ENCODE peak calls at places on chromosomes 13 and 19, in five cellular contexts. One of them, this sample, is unnamed.

GRCh38 chr19:16376649-16377048 is 52.0 kb downstream of the KLF2 start:
- DNase-seq in foreskin fibroblast: no peak
- DNase-seq in NCI-H774: no peak
- DNase-seq in NAMALWA: peak
- DNase-seq in HCT116: no peak
- DNase-seq in this sample: no peak

GRCh38 chr19:6849876-6850275 is 37.5 kb upstream of the ADGRE1 start:
- DNase-seq in foreskin fibroblast: no peak
- DNase-seq in NCI-H774: no peak
- DNase-seq in NAMALWA: no peak
- DNase-seq in HCT116: no peak
- DNase-seq in this sample: no peak

GRCh38 chr19:3367572-3368440 is 1.4 kb downstream of the NFIC start:
- DNase-seq in foreskin fibroblast: peak
- DNase-seq in NCI-H774: no peak
- DNase-seq in NAMALWA: no peak
- DNase-seq in HCT116: no peak
- DNase-seq in this sample: no peak

GRCh38 chr13:72290962-72291681 is 424.1 kb upstream of the DACH1 start:
- DNase-seq in foreskin fibroblast: peak
- DNase-seq in NCI-H774: no peak
- DNase-seq in NAMALWA: no peak
- DNase-seq in HCT116: peak
- DNase-seq in this sample: no peak

GRCh38 chr19:14093117-14093784 is 2.7 kb upstream of the SAMD1 start:
- DNase-seq in foreskin fibroblast: no peak
- DNase-seq in NCI-H774: no peak
- DNase-seq in NAMALWA: no peak
- DNase-seq in HCT116: no peak
- DNase-seq in this sample: no peak

GRCh38 chr13:67119481-67119883 is 110.7 kb downstream of the PCDH9 start:
- DNase-seq in foreskin fibroblast: peak
- DNase-seq in NCI-H774: no peak
- DNase-seq in NAMALWA: no peak
- DNase-seq in HCT116: peak
- DNase-seq in this sample: peak

GRCh38 chr19:15288146-15288963 is 44.0 kb downstream of the BRD4 start:
- DNase-seq in foreskin fibroblast: peak
- DNase-seq in NCI-H774: no peak
- DNase-seq in NAMALWA: peak
- DNase-seq in HCT116: no peak
- DNase-seq in this sample: no peak

GRCh38 chr19:51407631-51408131 is 9.8 kb downstream of the SIGLEC10 start:
- DNase-seq in foreskin fibroblast: peak
- DNase-seq in NCI-H774: no peak
- DNase-seq in NAMALWA: peak
- DNase-seq in HCT116: peak
- DNase-seq in this sample: no peak

GRCh38 chr13:27147530-27148170 is 24.0 kb downstream of the USP12 start:
- DNase-seq in foreskin fibroblast: no peak
- DNase-seq in NCI-H774: no peak
- DNase-seq in NAMALWA: peak
- DNase-seq in HCT116: no peak
- DNase-seq in this sample: no peak

GRCh38 chr13:100541882-100542545 is 46.6 kb downstream of the GGACT start:
- DNase-seq in foreskin fibroblast: no peak
- DNase-seq in NCI-H774: no peak
- DNase-seq in NAMALWA: no peak
- DNase-seq in HCT116: no peak
- DNase-seq in this sample: no peak

GRCh38 chr13:85690368-85690767 is 108.9 kb downstream of the SLITRK6 start:
- DNase-seq in foreskin fibroblast: no peak
- DNase-seq in NCI-H774: no peak
- DNase-seq in NAMALWA: no peak
- DNase-seq in HCT116: no peak
- DNase-seq in this sample: no peak

GRCh38 chr19:36916991-36917390 is 859 bp downstream of the ZNF568 start:
- DNase-seq in foreskin fibroblast: peak
- DNase-seq in NCI-H774: no peak
- DNase-seq in NAMALWA: no peak
- DNase-seq in HCT116: no peak
- DNase-seq in this sample: peak

GRCh38 chr19:50602935-50603334 is 34.7 kb upstream of the LRRC4B start:
- DNase-seq in foreskin fibroblast: no peak
- DNase-seq in NCI-H774: no peak
- DNase-seq in NAMALWA: no peak
- DNase-seq in HCT116: no peak
- DNase-seq in this sample: no peak

GRCh38 chr13:34308725-34309124 is 490.8 kb downstream of the RFC3 start:
- DNase-seq in foreskin fibroblast: peak
- DNase-seq in NCI-H774: no peak
- DNase-seq in NAMALWA: no peak
- DNase-seq in HCT116: no peak
- DNase-seq in this sample: no peak

GRCh38 chr19:5567360-5567970 is at the start of gene TINCR:
- DNase-seq in foreskin fibroblast: peak
- DNase-seq in NCI-H774: no peak
- DNase-seq in NAMALWA: no peak
- DNase-seq in HCT116: no peak
- DNase-seq in this sample: no peak

GRCh38 chr19:9565900-9566705 is 18.2 kb downstream of the ZNF121 start:
- DNase-seq in foreskin fibroblast: no peak
- DNase-seq in NCI-H774: no peak
- DNase-seq in NAMALWA: peak
- DNase-seq in HCT116: no peak
- DNase-seq in this sample: no peak

GRCh38 chr19:39830847-39831246 is 3.1 kb downstream of the DYRK1B start:
- DNase-seq in foreskin fibroblast: no peak
- DNase-seq in NCI-H774: no peak
- DNase-seq in NAMALWA: no peak
- DNase-seq in HCT116: no peak
- DNase-seq in this sample: no peak

GRCh38 chr13:42970824-42971669 is 21.0 kb downstream of the EPSTI1 start:
- DNase-seq in foreskin fibroblast: peak
- DNase-seq in NCI-H774: no peak
- DNase-seq in NAMALWA: peak
- DNase-seq in HCT116: peak
- DNase-seq in this sample: no peak

GRCh38 chr19:9850235-9850959 is 15.3 kb downstream of the PIN1 start:
- DNase-seq in foreskin fibroblast: no peak
- DNase-seq in NCI-H774: no peak
- DNase-seq in NAMALWA: no peak
- DNase-seq in HCT116: no peak
- DNase-seq in this sample: no peak

GRCh38 chr13:71864094-71864980 is 2.7 kb downstream of the DACH1 start:
- DNase-seq in foreskin fibroblast: no peak
- DNase-seq in NCI-H774: peak
- DNase-seq in NAMALWA: no peak
- DNase-seq in HCT116: no peak
- DNase-seq in this sample: no peak

GRCh38 chr13:77492982-77493381 is 42.5 kb upstream of the SCEL start:
- DNase-seq in foreskin fibroblast: peak
- DNase-seq in NCI-H774: peak
- DNase-seq in NAMALWA: peak
- DNase-seq in HCT116: peak
- DNase-seq in this sample: no peak

GRCh38 chr13:44967656-44968451 is 21.4 kb downstream of the NUFIP1 start:
- DNase-seq in foreskin fibroblast: peak
- DNase-seq in NCI-H774: no peak
- DNase-seq in NAMALWA: no peak
- DNase-seq in HCT116: no peak
- DNase-seq in this sample: no peak

GRCh38 chr19:46753420-46754155 is 7.3 kb upstream of the STRN4 start:
- DNase-seq in foreskin fibroblast: peak
- DNase-seq in NCI-H774: peak
- DNase-seq in NAMALWA: peak
- DNase-seq in HCT116: no peak
- DNase-seq in this sample: no peak

GRCh38 chr19:53586277-53586691 is 45.5 kb upstream of the DPRX start:
- DNase-seq in foreskin fibroblast: no peak
- DNase-seq in NCI-H774: no peak
- DNase-seq in NAMALWA: no peak
- DNase-seq in HCT116: no peak
- DNase-seq in this sample: no peak

GRCh38 chr13:111270765-111271164 is 49.7 kb upstream of the TEX29 start:
- DNase-seq in foreskin fibroblast: peak
- DNase-seq in NCI-H774: no peak
- DNase-seq in NAMALWA: no peak
- DNase-seq in HCT116: no peak
- DNase-seq in this sample: no peak

GRCh38 chr13:79404985-79405384 is 1.1 kb downstream of the RBM26 start:
- DNase-seq in foreskin fibroblast: no peak
- DNase-seq in NCI-H774: no peak
- DNase-seq in NAMALWA: peak
- DNase-seq in HCT116: no peak
- DNase-seq in this sample: no peak

GRCh38 chr13:43687038-43687437 is 99.7 kb downstream of the ENOX1 start:
- DNase-seq in foreskin fibroblast: no peak
- DNase-seq in NCI-H774: no peak
- DNase-seq in NAMALWA: no peak
- DNase-seq in HCT116: no peak
- DNase-seq in this sample: no peak

GRCh38 chr13:96804186-96804585 is 190.1 kb downstream of the OXGR1 start:
- DNase-seq in foreskin fibroblast: no peak
- DNase-seq in NCI-H774: no peak
- DNase-seq in NAMALWA: no peak
- DNase-seq in HCT116: no peak
- DNase-seq in this sample: no peak

GRCh38 chr19:16098821-16099220 is 12.9 kb upstream of the RAB8A start:
- DNase-seq in foreskin fibroblast: no peak
- DNase-seq in NCI-H774: no peak
- DNase-seq in NAMALWA: no peak
- DNase-seq in HCT116: no peak
- DNase-seq in this sample: no peak

GRCh38 chr13:20565120-20565736 is 1.7 kb upstream of the IFT88 start:
- DNase-seq in foreskin fibroblast: no peak
- DNase-seq in NCI-H774: no peak
- DNase-seq in NAMALWA: no peak
- DNase-seq in HCT116: no peak
- DNase-seq in this sample: no peak

GRCh38 chr13:97976551-97977375 is 23.3 kb downstream of the IPO5 start:
- DNase-seq in foreskin fibroblast: peak
- DNase-seq in NCI-H774: no peak
- DNase-seq in NAMALWA: no peak
- DNase-seq in HCT116: no peak
- DNase-seq in this sample: no peak

GRCh38 chr13:99986751-99987150 is 5.2 kb downstream of the ZIC2 start:
- DNase-seq in foreskin fibroblast: no peak
- DNase-seq in NCI-H774: no peak
- DNase-seq in NAMALWA: no peak
- DNase-seq in HCT116: no peak
- DNase-seq in this sample: no peak

GRCh38 chr19:14056741-14057356 is 5.0 kb downstream of the PALM3 start:
- DNase-seq in foreskin fibroblast: no peak
- DNase-seq in NCI-H774: no peak
- DNase-seq in NAMALWA: no peak
- DNase-seq in HCT116: no peak
- DNase-seq in this sample: no peak